ENCODE peak calls at places on chromosomes 12 and 14, in ten cellular contexts. F, N, G, H, O, L, S, M, Y and D are unnamed samples.

GRCh38 chr12:12016284-12017100 is 54.2 kb upstream of the BCL2L14 start:
- DNase-seq in H (peak; percentile 36), N (no peak), Y (no peak), S (no peak), L (no peak), M (no peak), F (no peak), G (no peak), O (no peak), D (no peak)

GRCh38 chr12:89880695-89881350 is 172.2 kb upstream of the ATP2B1 start:
- DNase-seq in O (no peak), H (peak; percentile 81), L (no peak), G (no peak), M (no peak), Y (no peak), N (peak; percentile 31), F (no peak), S (no peak), D (no peak)

GRCh38 chr14:88476375-88476774 is 78.4 kb downstream of the PTPN21 start:
- DNase-seq in L (no peak), H (no peak), G (no peak), M (no peak), F (no peak), Y (no peak), N (no peak), O (no peak), S (no peak), D (no peak)

GRCh38 chr14:91163316-91163715 is 49.4 kb downstream of the DGLUCY start:
- DNase-seq in F (no peak), H (no peak), O (no peak), Y (peak; percentile 75), G (no peak), N (no peak), S (no peak), M (no peak), L (no peak), D (no peak)

GRCh38 chr12:2414810-2415567 is 362.2 kb downstream of the CACNA1C start:
- DNase-seq in F (no peak), M (no peak), S (no peak), O (no peak), Y (no peak), G (no peak), L (peak; percentile 28), H (peak; percentile 10), N (no peak), D (no peak)

GRCh38 chr14:75079521-75079920 is 10.1 kb downstream of the ZC2HC1C start:
- DNase-seq in O (no peak), S (no peak), Y (no peak), F (no peak), L (no peak), H (no peak), M (no peak), N (no peak), G (no peak), D (no peak)

GRCh38 chr14:78709795-78710569 is 539.8 kb downstream of the NRXN3 start:
- DNase-seq in F (no peak), Y (no peak), S (no peak), H (peak; percentile 2), G (no peak), L (no peak), M (no peak), O (no peak), N (no peak), D (no peak)

GRCh38 chr12:1531160-1531653 is 63.2 kb downstream of the FBXL14 start:
- DNase-seq in H (no peak), F (no peak), Y (no peak), G (no peak), S (peak; percentile 18), L (no peak), M (no peak), N (no peak), O (no peak), D (no peak)

GRCh38 chr12:60522684-60523083 is 926.9 kb downstream of the SLC16A7 start:
- DNase-seq in H (no peak), F (no peak), Y (no peak), L (no peak), O (no peak), G (no peak), S (no peak), M (no peak), N (no peak), D (no peak)

GRCh38 chr12:105401198-105401597 is 70.7 kb downstream of the C12orf75 start:
- DNase-seq in S (no peak), F (no peak), M (no peak), G (no peak), H (no peak), O (no peak), N (no peak), L (no peak), Y (no peak), D (no peak)

GRCh38 chr12:64714551-64714968 is 44.6 kb downstream of the GNS start:
- DNase-seq in H (peak; percentile 21), Y (no peak), F (no peak), G (no peak), O (no peak), L (no peak), M (no peak), N (no peak), S (no peak), D (no peak)

GRCh38 chr12:101570022-101570421 is 24.7 kb upstream of the MYBPC1 start:
- DNase-seq in H (peak; percentile 43), Y (no peak), L (no peak), N (no peak), M (peak; percentile 43), S (no peak), G (no peak), O (peak; percentile 81), F (no peak), D (no peak)

GRCh38 chr12:116213885-116214527 is 63.5 kb downstream of the MED13L start:
- DNase-seq in O (no peak), H (no peak), L (no peak), M (no peak), Y (no peak), N (no peak), F (no peak), G (no peak), S (no peak), D (peak; percentile 21)

GRCh38 chr14:72476657-72477499 is 417.0 kb downstream of the DPF3 start:
- DNase-seq in F (no peak), N (peak; percentile 32), Y (peak; percentile 57), S (peak; percentile 81), L (peak; percentile 14), M (peak; percentile 1), H (peak; percentile 86), G (no peak), O (no peak), D (peak; percentile 6)

DNA sequence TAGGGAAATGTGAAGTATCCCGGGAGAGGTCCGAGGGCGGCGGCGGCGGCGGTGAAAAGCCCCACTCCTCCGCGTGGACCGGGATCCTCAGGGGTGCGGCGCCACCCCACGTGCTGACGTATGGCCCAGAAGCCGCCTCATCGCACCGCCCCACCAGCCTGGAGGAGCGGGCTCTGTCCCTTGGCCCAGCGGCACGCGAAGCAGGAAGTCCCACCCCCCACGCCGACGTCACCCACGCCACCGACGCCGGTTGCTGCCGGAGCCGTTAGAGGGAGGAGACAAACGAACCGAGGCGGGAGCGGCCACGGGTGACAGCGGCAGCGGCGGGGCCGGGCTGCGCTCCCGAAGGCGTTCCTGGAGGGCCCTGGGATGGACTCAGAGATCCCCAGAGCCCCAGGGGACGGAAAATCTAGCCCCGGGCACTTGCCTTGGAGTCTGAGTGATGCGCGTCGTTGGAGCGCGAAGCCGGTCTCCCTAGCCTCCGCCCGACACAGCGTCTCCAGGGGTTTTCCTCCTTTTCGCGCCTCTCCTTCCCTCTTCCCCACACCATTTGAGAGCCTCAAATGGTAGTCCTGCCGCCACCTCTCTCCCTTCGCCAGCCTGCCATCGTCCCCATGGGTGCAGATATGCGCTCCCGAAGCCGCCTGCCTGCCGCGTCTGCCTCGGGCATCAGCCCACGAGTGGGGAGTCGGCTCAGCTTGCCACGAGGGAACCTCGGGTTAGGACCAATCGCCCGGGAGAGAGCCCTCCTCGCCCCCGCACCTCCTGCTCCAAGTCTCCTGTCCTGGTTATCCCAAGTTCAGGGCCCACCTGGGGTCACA is at the start of gene CEP83:
- DNase-seq in Y (peak; percentile 97), M (peak; percentile 96), N (peak; percentile 99), F (peak; percentile 97), G (peak; percentile 99), O (peak; percentile 78), S (peak; percentile 96), H (peak; percentile 98), L (peak; percentile 91), D (peak; percentile 95)
- TF ChIP-seq POLR2A in Y (no peak), M (peak; percentile 66), N (peak; percentile 85), F (peak; percentile 94), G (peak; percentile 88), O (peak; percentile 88), S (peak; percentile 95), H (no peak), L (peak; percentile 84), D (peak; percentile 96)

GRCh38 chr12:47785887-47786661 is 13.0 kb downstream of the SLC48A1 start:
- DNase-seq in S (no peak), F (no peak), Y (no peak), N (no peak), H (no peak), L (no peak), M (no peak), O (no peak), G (no peak), D (no peak)

GRCh38 chr12:47786662-47786974 is 13.6 kb downstream of the SLC48A1 start:
- DNase-seq in Y (no peak), L (no peak), G (no peak), F (no peak), S (no peak), O (no peak), H (no peak), N (no peak), M (no peak), D (no peak)

GRCh38 chr12:47783024-47783755 is 10.2 kb downstream of the SLC48A1 start:
- DNase-seq in F (no peak), S (no peak), H (no peak), L (no peak), G (no peak), N (no peak), O (no peak), Y (no peak), M (no peak), D (no peak)

GRCh38 chr12:47783821-47784819 is 11.1 kb downstream of the SLC48A1 start:
- DNase-seq in H (no peak), O (no peak), N (no peak), Y (no peak), G (no peak), F (no peak), L (no peak), M (no peak), S (no peak), D (no peak)

GRCh38 chr12:47785036-47785886 is 12.2 kb downstream of the SLC48A1 start:
- DNase-seq in Y (no peak), G (no peak), N (no peak), S (no peak), F (no peak), O (no peak), H (no peak), M (no peak), L (no peak), D (no peak)
- TF ChIP-seq POLR2A in Y (no peak), G (no peak), N (no peak), S (no peak), F (no peak), O (no peak), H (no peak), M (no peak), L (no peak), D (no peak)

GRCh38 chr12:112012775-112013600 is at the start of the genes ERP29 and TMEM116:
- DNase-seq in Y (peak; percentile 100), N (peak; percentile 100), F (peak; percentile 100), M (peak; percentile 100), O (peak; percentile 95), S (peak; percentile 100), H (peak; percentile 100), L (peak; percentile 94), G (peak; percentile 100), D (peak; percentile 100)
- TF ChIP-seq POLR2A in Y (peak; percentile 76), N (peak; percentile 95), F (peak; percentile 90), M (peak; percentile 97), O (peak; percentile 97), S (peak; percentile 95), H (peak; percentile 97), L (peak; percentile 93), G (peak; percentile 89), D (peak; percentile 99)

GRCh38 chr12:52239767-52240166 is 6.7 kb downstream of the KRT7 start:
- DNase-seq in H (no peak), G (no peak), L (no peak), F (no peak), O (no peak), N (no peak), Y (no peak), S (no peak), M (peak; percentile 26), D (no peak)
- TF ChIP-seq POLR2A in H (no peak), G (no peak), L (no peak), F (no peak), O (no peak), N (no peak), Y (no peak), S (no peak), M (no peak), D (no peak)